ENCODE peak calls at places on chromosome 2, in five cellular contexts. M is T-helper 9 cell; V is stimulated activated CD4-positive, alpha-beta T cell treated with anti-CD3 and anti-CD28 coated beads, Interleukin-2, amount 100 ng/mL, for 48 hours; F is activated CD4-positive, alpha-beta T cell treated with anti-CD3 and anti-CD28 coated beads for 48 hours; U is AG09309. E is an unnamed sample.
A peak's percentile ranks its signal among the peaks of the same experiment; 100 is the strongest.

GRCh38 chr2:111171337-111171930 is 50.7 kb downstream of the BCL2L11 start:
- DNase-seq in M (no peak), V (no peak), F (no peak), U (no peak), E (no peak)

GRCh38 chr2:42957109-42958035 is 165.0 kb upstream of the HAAO start:
- DNase-seq in M (no peak), V (no peak), F (no peak), U (no peak), E (no peak)

GRCh38 chr2:174596994-174597346 is 634 bp downstream of the WIPF1 start:
- DNase-seq in M (no peak), V (no peak), F (no peak), U (no peak), E (no peak)

GRCh38 chr2:178208817-178209216 is 14.5 kb downstream of the OSBPL6 start:
- DNase-seq in M (no peak), V (no peak), F (no peak), U (no peak), E (no peak)

GRCh38 chr2:224801360-224801759 is 85.2 kb upstream of the CCDC195 start:
- DNase-seq in M (no peak), V (no peak), F (no peak), U (no peak), E (no peak)

GRCh38 chr2:59777120-59777519 is 776.3 kb downstream of the BCL11A start:
- DNase-seq in M (no peak), V (no peak), F (no peak), U (no peak), E (no peak)

GRCh38 chr2:102848366-102848839 is 86.6 kb downstream of the TMEM182 start:
- DNase-seq in M (no peak), V (no peak), F (peak; percentile 54), U (no peak), E (peak; percentile 90)

GRCh38 chr2:210546424-210547223 is 9.8 kb upstream of the CPS1 start:
- DNase-seq in M (no peak), V (no peak), F (no peak), U (no peak), E (no peak)

GRCh38 chr2:205706769-205707375 is 24.6 kb downstream of the NRP2 start:
- DNase-seq in M (no peak), V (peak; percentile 43), F (peak; percentile 67), U (no peak), E (peak; percentile 9)

GRCh38 chr2:171210864-171211431 is 50.3 kb upstream of the TLK1 start:
- DNase-seq in M (peak; percentile 6), V (peak; percentile 27), F (peak; percentile 43), U (no peak), E (no peak)

GRCh38 chr2:176129013-176129796 is at the start of gene HOXD8:
- DNase-seq in M (no peak), V (no peak), F (no peak), U (no peak), E (peak; percentile 87)

GRCh38 chr2:67462741-67463496 is 65.8 kb downstream of the ETAA1 start:
- DNase-seq in M (no peak), V (no peak), F (no peak), U (no peak), E (peak; percentile 34)

GRCh38 chr2:45643543-45644542 is 7.6 kb upstream of the PRKCE start:
- DNase-seq in M (peak; percentile 82), V (peak; percentile 83), F (peak; percentile 78), U (no peak), E (peak; percentile 71)

GRCh38 chr2:151071382-151071781 is 190.3 kb downstream of the RBM43 start:
- DNase-seq in M (no peak), V (no peak), F (no peak), U (peak; percentile 41), E (peak; percentile 46)

GRCh38 chr2:176729706-176730569 is 460.7 kb downstream of the MTX2 start:
- DNase-seq in M (no peak), V (no peak), F (no peak), U (no peak), E (peak; percentile 87)

GRCh38 chr2:176473177-176473576 is 203.9 kb downstream of the MTX2 start:
- DNase-seq in M (no peak), V (no peak), F (peak; percentile 20), U (no peak), E (peak; percentile 94)

GRCh38 chr2:58047373-58047674 is 718 bp downstream of the VRK2 start:
- DNase-seq in M (no peak), V (no peak), F (no peak), U (no peak), E (no peak)

GRCh38 chr2:104412384-104412783 is 441.5 kb upstream of the POU3F3 start:
- DNase-seq in M (no peak), V (peak; percentile 13), F (peak; percentile 48), U (no peak), E (no peak)

GRCh38 chr2:43101751-43102150 is 124.7 kb downstream of the ZFP36L2 start:
- DNase-seq in M (no peak), V (no peak), F (no peak), U (no peak), E (no peak)

GRCh38 chr2:172215172-172215935 is 112.7 kb upstream of the DLX2 start:
- DNase-seq in M (no peak), V (no peak), F (no peak), U (no peak), E (no peak)

GRCh38 chr2:40218679-40219078 is 233.2 kb downstream of the SLC8A1 start:
- DNase-seq in M (no peak), V (no peak), F (no peak), U (no peak), E (peak; percentile 35)

E was measured in NCI-H345.